ENCODE peak calls at places on chromosomes 1 and 21, in ten cellular contexts. M is glutamatergic neuron, V is ovary, R is cardiac fibroblast, Q is GM10248, L is spleen, F is BJ, A is GM12865, W is uterus, X is fibroblast of lung. B is an unnamed sample.

GRCh38 chr1:156104065-156104810 is 10.3 kb upstream of the LMNA start:
- DNase-seq in M (no peak), W (peak; percentile 88), A (peak; percentile 60), X (peak; percentile 90), L (no peak), R (peak; percentile 84), Q (no peak), F (peak; percentile 71), V (peak; percentile 83), B (peak; percentile 91)

GRCh38 chr1:116322752-116323405 is 50.2 kb upstream of the ATP1A1 start:
- DNase-seq in M (no peak), V (no peak), L (no peak), R (no peak), A (no peak), W (no peak), Q (no peak), X (no peak), F (no peak), B (no peak)

GRCh38 chr1:74772945-74773344 is 40.0 kb downstream of the TYW3 start:
- DNase-seq in V (no peak), X (peak; percentile 37), W (no peak), A (no peak), M (no peak), F (no peak), Q (no peak), L (no peak), R (peak; percentile 14), B (peak; percentile 48)

GRCh38 chr1:203880606-203881005 is 19.2 kb downstream of the SNRPE start:
- DNase-seq in M (no peak), W (no peak), Q (no peak), F (no peak), R (no peak), V (no peak), L (no peak), A (no peak), X (no peak), B (no peak)

GRCh38 chr1:56302878-56303277 is 276.5 kb downstream of the PLPP3 start:
- DNase-seq in F (no peak), Q (no peak), L (no peak), X (no peak), W (no peak), R (peak; percentile 40), M (no peak), A (no peak), V (no peak), B (no peak)

GRCh38 chr1:227948493-227949260 is 945 bp upstream of the WNT9A start:
- DNase-seq in V (no peak), M (no peak), R (no peak), F (no peak), L (peak; percentile 73), X (no peak), W (peak; percentile 17), Q (no peak), A (no peak), B (no peak)

GRCh38 chr1:197207081-197207480 is 60.6 kb upstream of the ASPM start:
- DNase-seq in X (no peak), Q (no peak), M (no peak), R (no peak), F (no peak), L (no peak), A (no peak), V (no peak), W (no peak), B (no peak)

GRCh38 chr1:101357444-101357986 is 120.7 kb downstream of the S1PR1 start:
- DNase-seq in X (peak; percentile 76), R (peak; percentile 88), F (peak; percentile 19), A (peak; percentile 91), V (peak; percentile 26), Q (peak; percentile 82), M (peak; percentile 49), W (peak; percentile 34), L (no peak), B (peak; percentile 57)

GRCh38 chr1:180937624-180938225 is 25.0 kb downstream of the KIAA1614 start:
- DNase-seq in L (no peak), R (no peak), Q (no peak), M (no peak), X (no peak), V (no peak), A (no peak), W (no peak), F (no peak), B (no peak)

GRCh38 chr1:224302947-224303346 is 27.0 kb downstream of the NVL start:
- DNase-seq in W (no peak), Q (no peak), L (no peak), R (no peak), A (no peak), F (no peak), X (no peak), V (no peak), M (no peak), B (no peak)

GRCh38 chr1:197285526-197286217 is 17.6 kb downstream of the CRB1 start:
- DNase-seq in M (no peak), W (no peak), Q (no peak), F (no peak), X (no peak), A (no peak), V (no peak), R (no peak), L (no peak), B (no peak)

GRCh38 chr21:34693192-34693810 is 24.5 kb downstream of the CLIC6 start:
- DNase-seq in R (peak; percentile 83), V (no peak), Q (peak; percentile 57), X (peak; percentile 83), L (no peak), W (no peak), F (no peak), M (peak; percentile 30), A (peak; percentile 76), B (peak; percentile 41)

GRCh38 chr1:235766794-235767285 is 99.9 kb downstream of the LYST start:
- DNase-seq in R (no peak), F (no peak), L (no peak), X (no peak), W (no peak), A (no peak), V (no peak), M (no peak), Q (no peak), B (no peak)

GRCh38 chr1:218778731-218779130 is 394.9 kb upstream of the LYPLAL1 start:
- DNase-seq in X (no peak), V (no peak), W (no peak), M (no peak), A (no peak), L (no peak), Q (no peak), F (no peak), R (no peak), B (no peak)

GRCh38 chr1:108016451-108016920 is 51.5 kb upstream of the VAV3 start:
- DNase-seq in R (peak; percentile 73), A (peak; percentile 34), M (no peak), W (no peak), V (no peak), F (no peak), X (peak; percentile 70), Q (no peak), L (no peak), B (no peak)

GRCh38 chr1:3015744-3016143 is 5.5 kb upstream of the ACTRT2 start:
- DNase-seq in X (no peak), R (no peak), V (no peak), F (no peak), W (peak; percentile 6), Q (no peak), A (no peak), L (peak; percentile 35), M (no peak), B (no peak)

GRCh38 chr21:16794944-16795343 is 717.9 kb upstream of the CXADR start:
- DNase-seq in Q (no peak), L (no peak), W (peak; percentile 40), F (peak; percentile 78), V (peak; percentile 35), R (peak; percentile 95), X (peak; percentile 86), A (no peak), M (no peak), B (peak; percentile 57)

GRCh38 chr1:22807340-22807739 is 96.7 kb downstream of the EPHB2 start:
- DNase-seq in X (no peak), Q (no peak), M (no peak), L (no peak), F (no peak), R (no peak), A (no peak), V (no peak), W (no peak), B (no peak)

GRCh38 chr1:38296047-38296446 is 249.5 kb upstream of the POU3F1 start:
- DNase-seq in R (no peak), M (no peak), F (no peak), L (no peak), V (no peak), X (no peak), Q (no peak), A (no peak), W (no peak), B (no peak)

GRCh38 chr1:173478099-173478555 is 992 bp downstream of the PRDX6 start:
- DNase-seq in F (no peak), V (peak; percentile 36), W (peak; percentile 62), X (peak; percentile 72), R (peak; percentile 83), L (no peak), A (no peak), M (no peak), Q (no peak), B (peak; percentile 51)

GRCh38 chr1:15343729-15344128 is 66.0 kb upstream of the EFHD2 start:
- DNase-seq in L (no peak), M (no peak), W (peak; percentile 63), V (peak; percentile 64), Q (no peak), A (no peak), X (peak; percentile 50), R (peak; percentile 31), F (no peak), B (no peak)

GRCh38 chr1:206797534-206798383 is 25.5 kb upstream of the IL10 start:
- DNase-seq in V (no peak), M (peak; percentile 50), X (no peak), W (no peak), A (peak; percentile 69), F (no peak), R (no peak), L (peak; percentile 80), Q (no peak), B (no peak)
- TF ChIP-seq CTCF in V (no peak), M (peak; percentile 58), X (peak; percentile 44), W (no peak), A (peak; percentile 83), F (peak; percentile 43), R (peak; percentile 60), L (peak; percentile 51), Q (peak; percentile 54), B (peak; percentile 38)

GRCh38 chr21:31142600-31142999 is 104.3 kb upstream of the KRTAP19-8 start:
- DNase-seq in L (no peak), R (no peak), F (no peak), M (no peak), X (no peak), A (peak; percentile 33), V (no peak), W (no peak), Q (no peak), B (no peak)
- TF ChIP-seq CTCF in L (no peak), R (no peak), F (no peak), M (no peak), X (no peak), A (peak; percentile 24), V (no peak), W (no peak), Q (peak; percentile 6), B (no peak)

GRCh38 chr1:163874070-163874469 is 552.3 kb downstream of the NUF2 start:
- DNase-seq in R (no peak), F (no peak), L (no peak), M (no peak), X (no peak), W (no peak), A (no peak), Q (no peak), V (no peak), B (no peak)
- TF ChIP-seq CTCF in R (peak; percentile 53), F (peak; percentile 45), L (no peak), M (peak; percentile 73), X (peak; percentile 53), W (no peak), A (peak; percentile 34), Q (no peak), V (no peak), B (peak; percentile 67)

GRCh38 chr1:820962-821361 is 102.8 kb upstream of the SAMD11 start:
- DNase-seq in V (peak; percentile 15), X (no peak), W (no peak), A (no peak), L (no peak), Q (no peak), R (no peak), F (no peak), M (no peak), B (no peak)
- TF ChIP-seq CTCF in V (no peak), X (no peak), W (no peak), A (no peak), L (no peak), Q (no peak), R (no peak), F (no peak), M (no peak), B (no peak)

B was measured in AG09319.